ENCODE peak calls at places on chromosomes 11 and 22, in five cellular contexts. G, M, U, Z and W are unnamed samples.
A peak's percentile ranks its signal among the peaks of the same experiment; 100 is the strongest.

GRCh38 chr11:118434553-118435232 is 1.6 kb upstream of the KMT2A start:
- DNase-seq in Z (peak; percentile 34), G (peak; percentile 58), U (peak; percentile 19), M (peak; percentile 59), W (peak; percentile 69)

GRCh38 chr22:44686873-44687600 is 15.0 kb upstream of the PRR5 start:
- DNase-seq in U (no peak), M (no peak), G (no peak), Z (no peak), W (no peak)

GRCh38 chr11:104657083-104657482 is 241.2 kb downstream of the CASP12 start:
- DNase-seq in M (no peak), G (no peak), Z (no peak), U (no peak), W (no peak)

GRCh38 chr11:100557830-100558611 is 129.1 kb upstream of the ARHGAP42 start:
- DNase-seq in M (no peak), Z (no peak), U (no peak), G (no peak), W (no peak)

GRCh38 chr11:78290293-78291176 is 101.8 kb downstream of the USP35 start:
- DNase-seq in U (no peak), M (no peak), Z (no peak), G (no peak), W (peak; percentile 72)

GRCh38 chr11:77212314-77213007 is 84.4 kb downstream of the MYO7A start:
- DNase-seq in G (no peak), U (no peak), M (no peak), Z (no peak), W (peak; percentile 52)

GRCh38 chr11:64591257-64592233 is 525 bp downstream of the SLC22A12 start:
- DNase-seq in U (no peak), M (peak; percentile 28), Z (no peak), G (no peak), W (no peak)

GRCh38 chr11:46345881-46346484 is 1.3 kb upstream of the DGKZ start:
- DNase-seq in U (no peak), M (no peak), Z (no peak), G (no peak), W (no peak)

GRCh38 chr11:6735306-6735705 is 36.5 kb downstream of the OR2AG2 start:
- DNase-seq in G (peak; percentile 56), U (no peak), M (no peak), Z (no peak), W (no peak)

GRCh38 chr11:61695917-61696316 is 15.7 kb downstream of the DAGLA start:
- DNase-seq in Z (peak; percentile 78), G (peak; percentile 71), U (peak; percentile 79), M (peak; percentile 92), W (peak; percentile 65)

GRCh38 chr22:21623402-21623970 is 6.3 kb downstream of the YDJC start:
- DNase-seq in Z (no peak), G (no peak), M (no peak), U (no peak), W (no peak)

GRCh38 chr11:45148276-45148675 is 1.8 kb downstream of the PRDM11 start:
- DNase-seq in G (no peak), Z (no peak), U (no peak), M (no peak), W (no peak)

GRCh38 chr11:71566081-71566620 is 788 bp downstream of the KRTAP5-10 start:
- DNase-seq in G (no peak), U (no peak), Z (no peak), M (no peak), W (no peak)

GRCh38 chr11:74626604-74627003 is 34.2 kb downstream of the POLD3 start:
- DNase-seq in M (no peak), Z (no peak), G (no peak), U (no peak), W (no peak)

GRCh38 chr11:45725776-45726606 is 60.6 kb upstream of the CHST1 start:
- DNase-seq in U (no peak), G (no peak), M (no peak), Z (no peak), W (no peak)

GRCh38 chr22:27654536-27655445 is 146.8 kb downstream of the MN1 start:
- DNase-seq in Z (no peak), G (no peak), M (no peak), U (no peak), W (no peak)

GRCh38 chr11:113540416-113541330 is 65.5 kb upstream of the DRD2 start:
- DNase-seq in G (no peak), U (no peak), Z (no peak), M (no peak), W (no peak)

GRCh38 chr11:14359573-14360031 is 619 bp upstream of the RRAS2 start:
- DNase-seq in Z (no peak), G (no peak), M (no peak), U (no peak), W (no peak)

GRCh38 chr11:24357620-24358386 is 139.1 kb upstream of the LUZP2 start:
- DNase-seq in G (no peak), M (no peak), U (no peak), Z (no peak), W (no peak)

GRCh38 chr11:46808804-46809431 is 37.2 kb downstream of the CKAP5 start:
- DNase-seq in G (peak; percentile 46), M (no peak), U (no peak), Z (no peak), W (no peak)

GRCh38 chr11:87924125-87924524 is 251.1 kb downstream of the RAB38 start:
- DNase-seq in U (no peak), G (no peak), Z (no peak), M (no peak), W (no peak)

GRCh38 chr11:10400856-10401255 is 54.2 kb upstream of the AMPD3 start:
- DNase-seq in M (no peak), U (no peak), G (peak; percentile 31), Z (no peak), W (no peak)

GRCh38 chr11:83194284-83195175 is 1.0 kb downstream of the ANKRD42 start:
- DNase-seq in Z (peak; percentile 56), G (peak; percentile 65), M (peak; percentile 88), U (peak; percentile 60), W (peak; percentile 23)

GRCh38 chr22:29790061-29790460 is 22.9 kb downstream of the UQCR10 start:
- DNase-seq in G (no peak), U (no peak), M (no peak), Z (no peak), W (no peak)

GRCh38 chr22:29784451-29785361 is 17.5 kb downstream of the UQCR10 start:
- DNase-seq in G (no peak), M (no peak), Z (no peak), U (peak; percentile 38), W (no peak)

GRCh38 chr22:29786026-29786425 is 18.9 kb downstream of the UQCR10 start:
- DNase-seq in M (no peak), G (no peak), U (no peak), Z (no peak), W (no peak)

GRCh38 chr22:29788339-29789279 is 21.4 kb downstream of the UQCR10 start:
- DNase-seq in M (no peak), U (no peak), Z (no peak), G (no peak), W (no peak)

GRCh38 chr22:29787371-29787980 is 20.3 kb downstream of the UQCR10 start:
- DNase-seq in Z (no peak), U (no peak), M (no peak), G (no peak), W (no peak)
- H3K4me1 ChIP-seq in Z (no peaks in the 10 kb centered on the region), U (peaks cover 13% of the 10 kb centered on the region), M (peaks cover 2% of the 10 kb centered on the region), G (no peaks in the 10 kb centered on the region), W (no peaks in the 10 kb centered on the region)

DNA sequence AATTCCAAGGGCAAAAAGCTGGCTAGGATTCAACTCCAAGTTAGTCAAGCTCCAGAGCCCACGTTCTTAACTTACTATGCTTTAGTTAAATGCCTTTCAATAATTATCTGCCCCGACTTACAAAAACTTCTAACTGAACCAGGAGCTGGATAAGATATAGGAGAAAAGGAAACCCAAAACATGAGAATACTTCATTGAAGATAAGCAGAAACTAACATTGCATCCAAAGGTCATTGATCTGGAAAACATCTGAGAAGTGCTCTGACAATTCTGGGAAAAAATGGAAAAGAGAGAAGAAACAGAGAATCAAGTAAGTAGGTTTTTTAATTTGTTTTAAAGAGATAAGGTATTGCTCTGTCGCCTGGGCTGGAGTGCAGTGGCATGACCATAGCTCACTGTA is 27.2 kb downstream of the ACAT1 start:
- DNase-seq in U (no peak), Z (no peak), G (no peak), M (no peak), W (no peak)
- H3K36me3 ChIP-seq in U (peaks cover 94% of the 10 kb centered on the region), Z (peaks cover 9% of the 10 kb centered on the region), G (peaks cover 23% of the 10 kb centered on the region), M (peaks cover 100% of the 10 kb centered on the region), W (peaks cover 83% of the 10 kb centered on the region)

DNA sequence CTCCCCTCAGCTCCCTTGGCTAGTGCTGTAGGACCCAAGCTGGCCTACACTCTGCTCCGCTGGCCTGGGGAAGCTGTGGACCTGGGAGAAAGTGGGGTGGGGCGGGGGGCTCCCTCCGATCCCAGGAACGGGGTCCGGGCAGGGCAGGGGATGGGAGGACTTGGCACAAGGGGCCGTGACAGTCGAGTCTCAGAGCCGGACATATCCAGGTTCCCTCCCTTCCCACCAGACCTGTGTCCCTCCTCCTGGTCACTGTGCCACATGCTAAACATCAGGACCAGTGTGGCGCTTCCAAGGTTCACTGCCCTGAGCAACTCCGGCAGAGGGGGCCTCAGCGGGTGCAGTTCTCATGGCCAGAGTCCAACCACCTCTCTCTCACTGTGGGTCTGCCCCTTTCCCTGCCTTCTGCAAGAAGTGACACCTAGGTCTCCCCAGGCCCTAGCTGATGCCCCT is 2.0 kb downstream of the DUSP8 start:
- DNase-seq in Z (no peak), G (no peak), U (no peak), M (no peak), W (no peak)
- H3K4me3 ChIP-seq in Z (no peak overlapping the region), G (no peak overlapping the region), U (peak overlapping the region; percentile 82), M (no peak overlapping the region), W (peak overlapping the region; percentile 51)

GRCh38 chr22:37231406-37232139 is 12.5 kb downstream of the RAC2 start:
- DNase-seq in U (no peak), M (peak; percentile 34), Z (no peak), G (no peak), W (no peak)

GRCh38 chr22:37228106-37229011 is 15.7 kb downstream of the RAC2 start:
- DNase-seq in M (peak; percentile 53), Z (no peak), U (peak; percentile 43), G (no peak), W (no peak)

GRCh38 chr22:37229012-37229804 is 14.9 kb downstream of the RAC2 start:
- DNase-seq in G (peak; percentile 68), U (no peak), M (no peak), Z (no peak), W (no peak)

GRCh38 chr22:37230673-37231405 is 13.2 kb downstream of the RAC2 start:
- DNase-seq in U (no peak), G (no peak), Z (no peak), M (peak; percentile 8), W (no peak)

DNA sequence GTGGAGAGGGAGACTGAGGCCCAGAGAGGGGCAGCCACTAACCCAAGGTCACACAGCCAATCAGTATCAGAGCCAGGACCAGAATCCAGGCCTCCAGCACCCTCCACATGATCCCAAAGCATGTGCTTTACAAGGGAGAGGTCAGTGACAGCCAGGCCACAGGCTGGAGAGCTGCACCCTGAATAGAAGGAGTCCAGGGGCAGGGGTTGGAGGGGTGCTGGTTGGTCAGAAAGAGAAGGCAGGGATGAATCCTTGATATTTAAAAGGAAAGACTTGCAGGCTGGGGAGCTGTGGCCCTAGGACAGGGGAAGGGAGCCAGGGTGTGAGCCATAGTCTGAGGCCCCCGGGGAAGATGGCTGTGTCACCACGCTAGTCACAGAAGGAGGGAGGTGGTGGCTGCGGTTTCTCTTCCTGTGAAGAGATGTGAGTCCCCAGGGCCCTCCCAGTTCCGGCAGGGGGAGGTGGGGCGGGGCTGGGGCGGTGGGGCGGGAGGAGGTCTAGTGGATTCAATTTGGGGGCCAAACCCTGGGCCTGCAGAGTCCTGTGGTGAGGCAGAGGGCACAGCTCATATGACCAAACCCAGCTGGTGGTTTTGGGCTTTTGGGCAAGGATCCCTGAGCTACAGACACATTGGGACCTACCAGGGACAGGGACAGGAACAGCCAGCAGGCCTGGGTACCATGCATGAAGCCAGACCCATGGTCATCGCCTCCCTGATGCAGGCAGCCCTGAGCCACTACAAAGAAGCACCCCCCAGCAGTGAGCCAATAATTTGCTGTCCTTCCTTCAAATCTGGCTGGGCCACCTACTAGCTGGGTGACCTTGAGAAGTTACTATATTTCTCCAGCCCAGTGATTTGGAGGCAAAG is 14.0 kb downstream of the RAC2 start:
- DNase-seq in G (no peak), Z (peak; percentile 85), U (peak; percentile 46), M (peak; percentile 72), W (peak; percentile 40)
- H3K4me1 ChIP-seq in G (peaks cover 27% of the 10 kb centered on the region), Z (peaks cover 92% of the 10 kb centered on the region), U (no peaks in the 10 kb centered on the region), M (no peaks in the 10 kb centered on the region), W (no peaks in the 10 kb centered on the region)